ENCODE peak calls at places on chromosomes 5 and 9, in ten cellular contexts. One of them, this sample, is unnamed.

GRCh38 chr9:126009047-126009446 is 261.9 kb downstream of the PBX3 start:
- DNase-seq in body of pancreas: no peak
- DNase-seq in hippocampal formation: no peak
- DNase-seq in left cardiac atrium: no peak
- DNase-seq in stimulated activated CD8-positive, alpha-beta memory T cell treated with anti-CD3 and anti-CD28 coated beads, Interleukin-15, amount 100 ng/mL, for 48 hours: no peak
- DNase-seq in activated naive CD4-positive, alpha-beta T cell: no peak
- DNase-seq in left kidney: no peak
- DNase-seq in HFF-Myc: no peak
- DNase-seq in SJSA1: no peak
- DNase-seq in stimulated activated CD4-positive, alpha-beta T cell treated with anti-CD3 and anti-CD28 coated beads, Interleukin-2, amount 100 ng/mL, for 48 hours: no peak
- DNase-seq in this sample: no peak

GRCh38 chr9:115106001-115106400 is 12.0 kb downstream of the TNC start:
- DNase-seq in body of pancreas: no peak
- DNase-seq in hippocampal formation: no peak
- DNase-seq in left cardiac atrium: no peak
- DNase-seq in stimulated activated CD8-positive, alpha-beta memory T cell treated with anti-CD3 and anti-CD28 coated beads, Interleukin-15, amount 100 ng/mL, for 48 hours: no peak
- DNase-seq in activated naive CD4-positive, alpha-beta T cell: no peak
- DNase-seq in left kidney: no peak
- DNase-seq in HFF-Myc: no peak
- DNase-seq in SJSA1: no peak
- DNase-seq in stimulated activated CD4-positive, alpha-beta T cell treated with anti-CD3 and anti-CD28 coated beads, Interleukin-2, amount 100 ng/mL, for 48 hours: no peak
- DNase-seq in this sample: no peak

GRCh38 chr5:135891280-135891679 is 4.4 kb downstream of the IL9 start:
- DNase-seq in body of pancreas: no peak
- DNase-seq in hippocampal formation: no peak
- DNase-seq in left cardiac atrium: no peak
- DNase-seq in stimulated activated CD8-positive, alpha-beta memory T cell treated with anti-CD3 and anti-CD28 coated beads, Interleukin-15, amount 100 ng/mL, for 48 hours: no peak
- DNase-seq in activated naive CD4-positive, alpha-beta T cell: no peak
- DNase-seq in left kidney: peak
- DNase-seq in HFF-Myc: no peak
- DNase-seq in SJSA1: no peak
- DNase-seq in stimulated activated CD4-positive, alpha-beta T cell treated with anti-CD3 and anti-CD28 coated beads, Interleukin-2, amount 100 ng/mL, for 48 hours: no peak
- DNase-seq in this sample: no peak

GRCh38 chr5:40627708-40628107 is 52.0 kb upstream of the PTGER4 start:
- DNase-seq in body of pancreas: no peak
- DNase-seq in hippocampal formation: no peak
- DNase-seq in left cardiac atrium: no peak
- DNase-seq in stimulated activated CD8-positive, alpha-beta memory T cell treated with anti-CD3 and anti-CD28 coated beads, Interleukin-15, amount 100 ng/mL, for 48 hours: no peak
- DNase-seq in activated naive CD4-positive, alpha-beta T cell: no peak
- DNase-seq in left kidney: no peak
- DNase-seq in HFF-Myc: no peak
- DNase-seq in SJSA1: no peak
- DNase-seq in stimulated activated CD4-positive, alpha-beta T cell treated with anti-CD3 and anti-CD28 coated beads, Interleukin-2, amount 100 ng/mL, for 48 hours: no peak
- DNase-seq in this sample: no peak

GRCh38 chr5:43075319-43076293 is 35.5 kb upstream of the ANXA2R start:
- DNase-seq in body of pancreas: no peak
- DNase-seq in hippocampal formation: no peak
- DNase-seq in left cardiac atrium: peak
- DNase-seq in stimulated activated CD8-positive, alpha-beta memory T cell treated with anti-CD3 and anti-CD28 coated beads, Interleukin-15, amount 100 ng/mL, for 48 hours: no peak
- DNase-seq in activated naive CD4-positive, alpha-beta T cell: no peak
- DNase-seq in left kidney: no peak
- DNase-seq in HFF-Myc: no peak
- DNase-seq in SJSA1: no peak
- DNase-seq in stimulated activated CD4-positive, alpha-beta T cell treated with anti-CD3 and anti-CD28 coated beads, Interleukin-2, amount 100 ng/mL, for 48 hours: no peak
- DNase-seq in this sample: no peak

GRCh38 chr9:70363760-70364159 is 50.7 kb downstream of the KLF9 start:
- DNase-seq in body of pancreas: no peak
- DNase-seq in hippocampal formation: no peak
- DNase-seq in left cardiac atrium: no peak
- DNase-seq in stimulated activated CD8-positive, alpha-beta memory T cell treated with anti-CD3 and anti-CD28 coated beads, Interleukin-15, amount 100 ng/mL, for 48 hours: no peak
- DNase-seq in activated naive CD4-positive, alpha-beta T cell: no peak
- DNase-seq in left kidney: no peak
- DNase-seq in HFF-Myc: no peak
- DNase-seq in SJSA1: no peak
- DNase-seq in stimulated activated CD4-positive, alpha-beta T cell treated with anti-CD3 and anti-CD28 coated beads, Interleukin-2, amount 100 ng/mL, for 48 hours: no peak
- DNase-seq in this sample: no peak

GRCh38 chr5:78467744-78468357 is 107.4 kb downstream of the SCAMP1 start:
- DNase-seq in body of pancreas: no peak
- DNase-seq in hippocampal formation: no peak
- DNase-seq in left cardiac atrium: no peak
- DNase-seq in stimulated activated CD8-positive, alpha-beta memory T cell treated with anti-CD3 and anti-CD28 coated beads, Interleukin-15, amount 100 ng/mL, for 48 hours: no peak
- DNase-seq in activated naive CD4-positive, alpha-beta T cell: no peak
- DNase-seq in left kidney: peak
- DNase-seq in HFF-Myc: peak
- DNase-seq in SJSA1: peak
- DNase-seq in stimulated activated CD4-positive, alpha-beta T cell treated with anti-CD3 and anti-CD28 coated beads, Interleukin-2, amount 100 ng/mL, for 48 hours: no peak
- DNase-seq in this sample: no peak

GRCh38 chr5:95524423-95524822 is 30.4 kb downstream of the SKIC3 start:
- DNase-seq in body of pancreas: no peak
- DNase-seq in hippocampal formation: no peak
- DNase-seq in left cardiac atrium: no peak
- DNase-seq in stimulated activated CD8-positive, alpha-beta memory T cell treated with anti-CD3 and anti-CD28 coated beads, Interleukin-15, amount 100 ng/mL, for 48 hours: no peak
- DNase-seq in activated naive CD4-positive, alpha-beta T cell: no peak
- DNase-seq in left kidney: no peak
- DNase-seq in HFF-Myc: no peak
- DNase-seq in SJSA1: no peak
- DNase-seq in stimulated activated CD4-positive, alpha-beta T cell treated with anti-CD3 and anti-CD28 coated beads, Interleukin-2, amount 100 ng/mL, for 48 hours: no peak
- DNase-seq in this sample: no peak

GRCh38 chr5:37703841-37704241 is 136.0 kb downstream of the GDNF start:
- DNase-seq in body of pancreas: no peak
- DNase-seq in hippocampal formation: no peak
- DNase-seq in left cardiac atrium: no peak
- DNase-seq in stimulated activated CD8-positive, alpha-beta memory T cell treated with anti-CD3 and anti-CD28 coated beads, Interleukin-15, amount 100 ng/mL, for 48 hours: no peak
- DNase-seq in activated naive CD4-positive, alpha-beta T cell: no peak
- DNase-seq in left kidney: no peak
- DNase-seq in HFF-Myc: no peak
- DNase-seq in SJSA1: no peak
- DNase-seq in stimulated activated CD4-positive, alpha-beta T cell treated with anti-CD3 and anti-CD28 coated beads, Interleukin-2, amount 100 ng/mL, for 48 hours: no peak
- DNase-seq in this sample: no peak

GRCh38 chr5:159096555-159097460 is 2.9 kb downstream of the EBF1 start:
- DNase-seq in body of pancreas: no peak
- DNase-seq in hippocampal formation: no peak
- DNase-seq in left cardiac atrium: no peak
- DNase-seq in stimulated activated CD8-positive, alpha-beta memory T cell treated with anti-CD3 and anti-CD28 coated beads, Interleukin-15, amount 100 ng/mL, for 48 hours: no peak
- DNase-seq in activated naive CD4-positive, alpha-beta T cell: no peak
- DNase-seq in left kidney: peak
- DNase-seq in HFF-Myc: no peak
- DNase-seq in SJSA1: no peak
- DNase-seq in stimulated activated CD4-positive, alpha-beta T cell treated with anti-CD3 and anti-CD28 coated beads, Interleukin-2, amount 100 ng/mL, for 48 hours: no peak
- DNase-seq in this sample: no peak

GRCh38 chr5:127011961-127012644 is 18.3 kb downstream of the MARCHF3 start:
- DNase-seq in body of pancreas: no peak
- DNase-seq in hippocampal formation: no peak
- DNase-seq in left cardiac atrium: no peak
- DNase-seq in stimulated activated CD8-positive, alpha-beta memory T cell treated with anti-CD3 and anti-CD28 coated beads, Interleukin-15, amount 100 ng/mL, for 48 hours: no peak
- DNase-seq in activated naive CD4-positive, alpha-beta T cell: no peak
- DNase-seq in left kidney: no peak
- DNase-seq in HFF-Myc: no peak
- DNase-seq in SJSA1: no peak
- DNase-seq in stimulated activated CD4-positive, alpha-beta T cell treated with anti-CD3 and anti-CD28 coated beads, Interleukin-2, amount 100 ng/mL, for 48 hours: no peak
- DNase-seq in this sample: no peak

GRCh38 chr5:24368121-24368520 is 276.7 kb downstream of the CDH10 start:
- DNase-seq in body of pancreas: no peak
- DNase-seq in hippocampal formation: no peak
- DNase-seq in left cardiac atrium: no peak
- DNase-seq in stimulated activated CD8-positive, alpha-beta memory T cell treated with anti-CD3 and anti-CD28 coated beads, Interleukin-15, amount 100 ng/mL, for 48 hours: no peak
- DNase-seq in activated naive CD4-positive, alpha-beta T cell: no peak
- DNase-seq in left kidney: no peak
- DNase-seq in HFF-Myc: no peak
- DNase-seq in SJSA1: no peak
- DNase-seq in stimulated activated CD4-positive, alpha-beta T cell treated with anti-CD3 and anti-CD28 coated beads, Interleukin-2, amount 100 ng/mL, for 48 hours: no peak
- DNase-seq in this sample: no peak

GRCh38 chr9:123448247-123448646 is 92.2 kb downstream of the CRB2 start:
- DNase-seq in body of pancreas: no peak
- DNase-seq in hippocampal formation: no peak
- DNase-seq in left cardiac atrium: no peak
- DNase-seq in stimulated activated CD8-positive, alpha-beta memory T cell treated with anti-CD3 and anti-CD28 coated beads, Interleukin-15, amount 100 ng/mL, for 48 hours: no peak
- DNase-seq in activated naive CD4-positive, alpha-beta T cell: no peak
- DNase-seq in left kidney: no peak
- DNase-seq in HFF-Myc: no peak
- DNase-seq in SJSA1: no peak
- DNase-seq in stimulated activated CD4-positive, alpha-beta T cell treated with anti-CD3 and anti-CD28 coated beads, Interleukin-2, amount 100 ng/mL, for 48 hours: no peak
- DNase-seq in this sample: no peak

GRCh38 chr5:1172670-1173404 is 28.6 kb upstream of the SLC6A19 start:
- DNase-seq in body of pancreas: peak
- DNase-seq in hippocampal formation: no peak
- DNase-seq in left cardiac atrium: peak
- DNase-seq in stimulated activated CD8-positive, alpha-beta memory T cell treated with anti-CD3 and anti-CD28 coated beads, Interleukin-15, amount 100 ng/mL, for 48 hours: peak
- DNase-seq in activated naive CD4-positive, alpha-beta T cell: no peak
- DNase-seq in left kidney: no peak
- DNase-seq in HFF-Myc: no peak
- DNase-seq in SJSA1: no peak
- DNase-seq in stimulated activated CD4-positive, alpha-beta T cell treated with anti-CD3 and anti-CD28 coated beads, Interleukin-2, amount 100 ng/mL, for 48 hours: no peak
- DNase-seq in this sample: no peak

GRCh38 chr9:121771851-121772599 is 120.6 kb downstream of the DAB2IP start:
- DNase-seq in body of pancreas: no peak
- DNase-seq in hippocampal formation: no peak
- DNase-seq in left cardiac atrium: peak
- DNase-seq in stimulated activated CD8-positive, alpha-beta memory T cell treated with anti-CD3 and anti-CD28 coated beads, Interleukin-15, amount 100 ng/mL, for 48 hours: no peak
- DNase-seq in activated naive CD4-positive, alpha-beta T cell: no peak
- DNase-seq in left kidney: no peak
- DNase-seq in HFF-Myc: no peak
- DNase-seq in SJSA1: no peak
- DNase-seq in stimulated activated CD4-positive, alpha-beta T cell treated with anti-CD3 and anti-CD28 coated beads, Interleukin-2, amount 100 ng/mL, for 48 hours: no peak
- DNase-seq in this sample: no peak

GRCh38 chr5:121974261-121974660 is 12.5 kb downstream of the SRFBP1 start:
- DNase-seq in body of pancreas: no peak
- DNase-seq in hippocampal formation: no peak
- DNase-seq in left cardiac atrium: no peak
- DNase-seq in stimulated activated CD8-positive, alpha-beta memory T cell treated with anti-CD3 and anti-CD28 coated beads, Interleukin-15, amount 100 ng/mL, for 48 hours: no peak
- DNase-seq in activated naive CD4-positive, alpha-beta T cell: no peak
- DNase-seq in left kidney: no peak
- DNase-seq in HFF-Myc: no peak
- DNase-seq in SJSA1: no peak
- DNase-seq in stimulated activated CD4-positive, alpha-beta T cell treated with anti-CD3 and anti-CD28 coated beads, Interleukin-2, amount 100 ng/mL, for 48 hours: no peak
- DNase-seq in this sample: no peak

GRCh38 chr5:164504141-164504772 is 998.8 kb downstream of the MAT2B start:
- DNase-seq in body of pancreas: peak
- DNase-seq in hippocampal formation: peak
- DNase-seq in left cardiac atrium: no peak
- DNase-seq in stimulated activated CD8-positive, alpha-beta memory T cell treated with anti-CD3 and anti-CD28 coated beads, Interleukin-15, amount 100 ng/mL, for 48 hours: no peak
- DNase-seq in activated naive CD4-positive, alpha-beta T cell: no peak
- DNase-seq in left kidney: peak
- DNase-seq in HFF-Myc: peak
- DNase-seq in SJSA1: peak
- DNase-seq in stimulated activated CD4-positive, alpha-beta T cell treated with anti-CD3 and anti-CD28 coated beads, Interleukin-2, amount 100 ng/mL, for 48 hours: peak
- DNase-seq in this sample: no peak

GRCh38 chr5:78633710-78634109 is 14.9 kb downstream of the LHFPL2 start:
- DNase-seq in body of pancreas: no peak
- DNase-seq in hippocampal formation: no peak
- DNase-seq in left cardiac atrium: no peak
- DNase-seq in stimulated activated CD8-positive, alpha-beta memory T cell treated with anti-CD3 and anti-CD28 coated beads, Interleukin-15, amount 100 ng/mL, for 48 hours: no peak
- DNase-seq in activated naive CD4-positive, alpha-beta T cell: no peak
- DNase-seq in left kidney: peak
- DNase-seq in HFF-Myc: no peak
- DNase-seq in SJSA1: no peak
- DNase-seq in stimulated activated CD4-positive, alpha-beta T cell treated with anti-CD3 and anti-CD28 coated beads, Interleukin-2, amount 100 ng/mL, for 48 hours: no peak
- DNase-seq in this sample: no peak

GRCh38 chr5:862367-863243 is 11.8 kb upstream of the ZDHHC11 start:
- DNase-seq in body of pancreas: peak
- DNase-seq in hippocampal formation: no peak
- DNase-seq in left cardiac atrium: no peak
- DNase-seq in stimulated activated CD8-positive, alpha-beta memory T cell treated with anti-CD3 and anti-CD28 coated beads, Interleukin-15, amount 100 ng/mL, for 48 hours: no peak
- DNase-seq in activated naive CD4-positive, alpha-beta T cell: no peak
- DNase-seq in left kidney: peak
- DNase-seq in HFF-Myc: no peak
- DNase-seq in SJSA1: no peak
- DNase-seq in stimulated activated CD4-positive, alpha-beta T cell treated with anti-CD3 and anti-CD28 coated beads, Interleukin-2, amount 100 ng/mL, for 48 hours: no peak
- DNase-seq in this sample: no peak

GRCh38 chr5:116575635-116576042 is 1.0 kb upstream of the SEMA6A start:
- DNase-seq in body of pancreas: peak
- DNase-seq in hippocampal formation: peak
- DNase-seq in left cardiac atrium: no peak
- DNase-seq in stimulated activated CD8-positive, alpha-beta memory T cell treated with anti-CD3 and anti-CD28 coated beads, Interleukin-15, amount 100 ng/mL, for 48 hours: no peak
- DNase-seq in activated naive CD4-positive, alpha-beta T cell: no peak
- DNase-seq in left kidney: peak
- DNase-seq in HFF-Myc: no peak
- DNase-seq in SJSA1: no peak
- DNase-seq in stimulated activated CD4-positive, alpha-beta T cell treated with anti-CD3 and anti-CD28 coated beads, Interleukin-2, amount 100 ng/mL, for 48 hours: no peak
- DNase-seq in this sample: peak

GRCh38 chr5:175892401-175892800 is 21.0 kb downstream of the CPLX2 start:
- DNase-seq in body of pancreas: no peak
- DNase-seq in hippocampal formation: no peak
- DNase-seq in left cardiac atrium: no peak
- DNase-seq in stimulated activated CD8-positive, alpha-beta memory T cell treated with anti-CD3 and anti-CD28 coated beads, Interleukin-15, amount 100 ng/mL, for 48 hours: no peak
- DNase-seq in activated naive CD4-positive, alpha-beta T cell: no peak
- DNase-seq in left kidney: no peak
- DNase-seq in HFF-Myc: no peak
- DNase-seq in SJSA1: no peak
- DNase-seq in stimulated activated CD4-positive, alpha-beta T cell treated with anti-CD3 and anti-CD28 coated beads, Interleukin-2, amount 100 ng/mL, for 48 hours: no peak
- DNase-seq in this sample: no peak

GRCh38 chr9:132410642-132411041 is 631 bp downstream of the CFAP77 start:
- DNase-seq in body of pancreas: no peak
- DNase-seq in hippocampal formation: no peak
- DNase-seq in left cardiac atrium: no peak
- DNase-seq in stimulated activated CD8-positive, alpha-beta memory T cell treated with anti-CD3 and anti-CD28 coated beads, Interleukin-15, amount 100 ng/mL, for 48 hours: no peak
- DNase-seq in activated naive CD4-positive, alpha-beta T cell: no peak
- DNase-seq in left kidney: no peak
- DNase-seq in HFF-Myc: no peak
- DNase-seq in SJSA1: no peak
- DNase-seq in stimulated activated CD4-positive, alpha-beta T cell treated with anti-CD3 and anti-CD28 coated beads, Interleukin-2, amount 100 ng/mL, for 48 hours: no peak
- DNase-seq in this sample: no peak

GRCh38 chr9:36924071-36924470 is 110.0 kb downstream of the PAX5 start:
- DNase-seq in body of pancreas: peak
- DNase-seq in hippocampal formation: no peak
- DNase-seq in left cardiac atrium: no peak
- DNase-seq in stimulated activated CD8-positive, alpha-beta memory T cell treated with anti-CD3 and anti-CD28 coated beads, Interleukin-15, amount 100 ng/mL, for 48 hours: no peak
- DNase-seq in activated naive CD4-positive, alpha-beta T cell: no peak
- DNase-seq in left kidney: no peak
- DNase-seq in HFF-Myc: peak
- DNase-seq in SJSA1: peak
- DNase-seq in stimulated activated CD4-positive, alpha-beta T cell treated with anti-CD3 and anti-CD28 coated beads, Interleukin-2, amount 100 ng/mL, for 48 hours: no peak
- DNase-seq in this sample: no peak

GRCh38 chr5:37417347-37417746 is 38.2 kb downstream of the WDR70 start:
- DNase-seq in body of pancreas: no peak
- DNase-seq in hippocampal formation: no peak
- DNase-seq in left cardiac atrium: no peak
- DNase-seq in stimulated activated CD8-positive, alpha-beta memory T cell treated with anti-CD3 and anti-CD28 coated beads, Interleukin-15, amount 100 ng/mL, for 48 hours: no peak
- DNase-seq in activated naive CD4-positive, alpha-beta T cell: no peak
- DNase-seq in left kidney: no peak
- DNase-seq in HFF-Myc: no peak
- DNase-seq in SJSA1: no peak
- DNase-seq in stimulated activated CD4-positive, alpha-beta T cell treated with anti-CD3 and anti-CD28 coated beads, Interleukin-2, amount 100 ng/mL, for 48 hours: no peak
- DNase-seq in this sample: no peak

GRCh38 chr9:20603524-20604268 is 18.6 kb downstream of the MLLT3 start:
- DNase-seq in body of pancreas: no peak
- DNase-seq in hippocampal formation: no peak
- DNase-seq in left cardiac atrium: no peak
- DNase-seq in stimulated activated CD8-positive, alpha-beta memory T cell treated with anti-CD3 and anti-CD28 coated beads, Interleukin-15, amount 100 ng/mL, for 48 hours: no peak
- DNase-seq in activated naive CD4-positive, alpha-beta T cell: no peak
- DNase-seq in left kidney: no peak
- DNase-seq in HFF-Myc: no peak
- DNase-seq in SJSA1: no peak
- DNase-seq in stimulated activated CD4-positive, alpha-beta T cell treated with anti-CD3 and anti-CD28 coated beads, Interleukin-2, amount 100 ng/mL, for 48 hours: no peak
- DNase-seq in this sample: no peak